ENCODE peak calls at places on chromosomes 3 and 15, in four cellular contexts. One of them, this sample, is unnamed.

GRCh38 chr3:62049033-62049432 is 324.3 kb downstream of the FEZF2 start:
- DNase-seq in esophagus muscularis mucosa: no peak
- DNase-seq in fibroblast of lung: peak; percentile 75
- DNase-seq in heart left ventricle: no peak
- DNase-seq in this sample: no peak

GRCh38 chr3:123743121-123743520 is 141.0 kb downstream of the MYLK start:
- DNase-seq in fibroblast of lung: peak; percentile 28
- DNase-seq in esophagus muscularis mucosa: no peak
- DNase-seq in heart left ventricle: no peak
- DNase-seq in this sample: no peak

GRCh38 chr3:178060406-178060805 is 475.8 kb upstream of the KCNMB2 start:
- DNase-seq in esophagus muscularis mucosa: no peak
- DNase-seq in fibroblast of lung: peak; percentile 35
- DNase-seq in heart left ventricle: no peak
- DNase-seq in this sample: peak; percentile 48

GRCh38 chr3:19901918-19902317 is 32.1 kb downstream of the EFHB start:
- DNase-seq in esophagus muscularis mucosa: no peak
- DNase-seq in heart left ventricle: no peak
- DNase-seq in fibroblast of lung: no peak
- DNase-seq in this sample: no peak

GRCh38 chr15:47961401-47962090 is 159.2 kb upstream of the SLC24A5 start:
- DNase-seq in heart left ventricle: no peak
- DNase-seq in esophagus muscularis mucosa: no peak
- DNase-seq in fibroblast of lung: no peak
- DNase-seq in this sample: no peak

GRCh38 chr3:39962566-39962965 is 153.2 kb downstream of the MYRIP start:
- DNase-seq in heart left ventricle: no peak
- DNase-seq in esophagus muscularis mucosa: no peak
- DNase-seq in fibroblast of lung: peak; percentile 14
- DNase-seq in this sample: no peak

GRCh38 chr3:194953291-194953690 is 267.6 kb downstream of the FAM43A start:
- DNase-seq in heart left ventricle: no peak
- DNase-seq in fibroblast of lung: no peak
- DNase-seq in esophagus muscularis mucosa: no peak
- DNase-seq in this sample: no peak

GRCh38 chr3:39961404-39961693 is 151.9 kb downstream of the MYRIP start:
- DNase-seq in fibroblast of lung: no peak
- DNase-seq in esophagus muscularis mucosa: no peak
- DNase-seq in heart left ventricle: no peak
- DNase-seq in this sample: no peak

GRCh38 chr15:97196066-97197027 is 764.2 kb upstream of the ARRDC4 start:
- DNase-seq in heart left ventricle: no peak
- DNase-seq in fibroblast of lung: no peak
- DNase-seq in esophagus muscularis mucosa: no peak
- DNase-seq in this sample: no peak

GRCh38 chr15:40451497-40452158 is 10.9 kb downstream of the BAHD1 start:
- DNase-seq in fibroblast of lung: no peak
- DNase-seq in esophagus muscularis mucosa: no peak
- DNase-seq in heart left ventricle: no peak
- DNase-seq in this sample: no peak

GRCh38 chr3:35761311-35761710 is 122.0 kb downstream of the ARPP21 start:
- DNase-seq in esophagus muscularis mucosa: no peak
- DNase-seq in fibroblast of lung: no peak
- DNase-seq in heart left ventricle: no peak
- DNase-seq in this sample: no peak

GRCh38 chr3:74447221-74447620 is 167.2 kb downstream of the CNTN3 start:
- DNase-seq in heart left ventricle: no peak
- DNase-seq in fibroblast of lung: no peak
- DNase-seq in esophagus muscularis mucosa: no peak
- DNase-seq in this sample: no peak

GRCh38 chr3:8113649-8114048 is 388.0 kb upstream of the LMCD1 start:
- DNase-seq in heart left ventricle: no peak
- DNase-seq in esophagus muscularis mucosa: no peak
- DNase-seq in fibroblast of lung: no peak
- DNase-seq in this sample: no peak

GRCh38 chr3:58291671-58292338 is 14.2 kb upstream of the RPP14 start:
- DNase-seq in heart left ventricle: no peak
- DNase-seq in fibroblast of lung: no peak
- DNase-seq in esophagus muscularis mucosa: no peak
- DNase-seq in this sample: no peak

GRCh38 chr3:37290551-37290950 is 116.2 kb upstream of the LRRFIP2 start:
- DNase-seq in fibroblast of lung: peak; percentile 80
- DNase-seq in esophagus muscularis mucosa: no peak
- DNase-seq in heart left ventricle: no peak
- DNase-seq in this sample: peak; percentile 34

GRCh38 chr3:185822221-185822956 is 2.5 kb downstream of the IGF2BP2 start:
- DNase-seq in esophagus muscularis mucosa: no peak
- DNase-seq in heart left ventricle: no peak
- DNase-seq in fibroblast of lung: peak; percentile 76
- DNase-seq in this sample: no peak

GRCh38 chr3:143901105-143901504 is 52.8 kb upstream of the SLC9A9 start:
- DNase-seq in esophagus muscularis mucosa: no peak
- DNase-seq in heart left ventricle: no peak
- DNase-seq in fibroblast of lung: peak; percentile 80
- DNase-seq in this sample: peak; percentile 24

GRCh38 chr3:147513785-147514184 is 104.6 kb downstream of the ZIC1 start:
- DNase-seq in heart left ventricle: no peak
- DNase-seq in fibroblast of lung: no peak
- DNase-seq in esophagus muscularis mucosa: no peak
- DNase-seq in this sample: no peak

GRCh38 chr15:30999729-31000128 is 8.3 kb upstream of the MTMR10 start:
- DNase-seq in esophagus muscularis mucosa: no peak
- DNase-seq in fibroblast of lung: no peak
- DNase-seq in heart left ventricle: no peak
- DNase-seq in this sample: no peak

GRCh38 chr15:53482055-53482454 is 277.4 kb downstream of the WDR72 start:
- DNase-seq in fibroblast of lung: no peak
- DNase-seq in heart left ventricle: no peak
- DNase-seq in esophagus muscularis mucosa: peak; percentile 31
- DNase-seq in this sample: no peak

GRCh38 chr15:83207622-83208356 is at the start of gene HDGFL3:
- DNase-seq in esophagus muscularis mucosa: no peak
- DNase-seq in fibroblast of lung: peak; percentile 60
- DNase-seq in heart left ventricle: peak; percentile 69
- DNase-seq in this sample: no peak

GRCh38 chr3:152968388-152969024 is 133.6 kb downstream of the P2RY1 start:
- DNase-seq in fibroblast of lung: peak; percentile 44
- DNase-seq in esophagus muscularis mucosa: no peak
- DNase-seq in heart left ventricle: no peak
- DNase-seq in this sample: no peak

GRCh38 chr3:10500717-10501663 is 4.4 kb downstream of the ATP2B2 start:
- DNase-seq in fibroblast of lung: no peak
- DNase-seq in esophagus muscularis mucosa: no peak
- DNase-seq in heart left ventricle: no peak
- DNase-seq in this sample: no peak

GRCh38 chr15:70512772-70513362 is 250.5 kb downstream of the UACA start:
- DNase-seq in heart left ventricle: no peak
- DNase-seq in fibroblast of lung: peak; percentile 43
- DNase-seq in esophagus muscularis mucosa: no peak
- DNase-seq in this sample: no peak

GRCh38 chr3:195237981-195238625 is 32.9 kb downstream of the XXYLT1 start:
- DNase-seq in fibroblast of lung: no peak
- DNase-seq in esophagus muscularis mucosa: peak; percentile 50
- DNase-seq in heart left ventricle: no peak
- DNase-seq in this sample: no peak

GRCh38 chr3:101988591-101988990 is 139.3 kb downstream of the NFKBIZ start:
- DNase-seq in fibroblast of lung: no peak
- DNase-seq in heart left ventricle: no peak
- DNase-seq in esophagus muscularis mucosa: no peak
- DNase-seq in this sample: no peak

GRCh38 chr3:46954178-46954577 is 22.4 kb downstream of the CCDC12 start:
- DNase-seq in esophagus muscularis mucosa: no peak
- DNase-seq in fibroblast of lung: no peak
- DNase-seq in heart left ventricle: no peak
- DNase-seq in this sample: no peak

GRCh38 chr3:46952813-46953212 is 23.7 kb downstream of the CCDC12 start:
- DNase-seq in fibroblast of lung: no peak
- DNase-seq in heart left ventricle: no peak
- DNase-seq in esophagus muscularis mucosa: no peak
- DNase-seq in this sample: no peak

GRCh38 chr3:46955157-46955556 is 21.4 kb downstream of the CCDC12 start:
- DNase-seq in heart left ventricle: no peak
- DNase-seq in fibroblast of lung: no peak
- DNase-seq in esophagus muscularis mucosa: no peak
- DNase-seq in this sample: no peak

GRCh38 chr3:46955801-46956259 is 20.7 kb downstream of the CCDC12 start:
- DNase-seq in esophagus muscularis mucosa: no peak
- DNase-seq in heart left ventricle: no peak
- DNase-seq in fibroblast of lung: no peak
- DNase-seq in this sample: no peak

GRCh38 chr3:46953265-46954010 is 23.1 kb downstream of the CCDC12 start:
- DNase-seq in fibroblast of lung: no peak
- DNase-seq in esophagus muscularis mucosa: no peak
- DNase-seq in heart left ventricle: no peak
- DNase-seq in this sample: no peak
- H3K4me3 ChIP-seq in fibroblast of lung: no peak overlapping the region
- H3K4me3 ChIP-seq in esophagus muscularis mucosa: no peak overlapping the region
- H3K4me3 ChIP-seq in heart left ventricle: no peak overlapping the region
- H3K4me3 ChIP-seq in this sample: no peak overlapping the region

DNA sequence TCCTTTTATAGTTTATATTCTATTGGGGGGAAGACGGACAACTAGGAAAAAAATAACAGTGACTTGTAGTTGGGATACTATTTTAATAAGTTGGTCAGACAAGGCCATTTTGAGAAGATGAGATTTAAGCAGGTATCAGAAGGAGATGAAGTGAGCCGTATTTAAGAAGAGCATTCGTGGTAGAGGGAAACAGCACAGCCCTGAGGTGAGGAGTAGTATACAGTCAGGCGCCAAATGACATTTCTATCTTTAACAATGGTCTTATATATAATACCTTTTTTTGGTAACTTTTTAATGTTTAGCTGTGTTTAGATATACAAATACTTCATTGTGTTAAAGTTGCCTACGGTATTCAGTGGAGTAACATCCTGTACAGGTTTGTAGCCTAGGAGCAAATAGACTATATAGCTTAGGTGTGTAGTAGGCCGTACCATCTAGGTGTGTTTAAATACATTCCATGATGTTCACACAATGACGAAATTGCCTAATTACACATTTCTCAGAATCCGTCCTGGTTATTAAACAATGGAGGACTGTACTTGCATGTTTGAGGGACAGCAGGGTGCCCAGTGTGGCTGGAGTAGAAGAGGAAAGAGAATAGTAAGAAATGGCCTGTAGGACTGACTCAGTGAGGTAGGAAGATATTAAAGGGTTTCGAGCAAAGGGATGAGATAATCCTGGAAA is 1.6 kb downstream of the NKTR start:
- DNase-seq in fibroblast of lung: peak; percentile 7
- DNase-seq in esophagus muscularis mucosa: no peak
- DNase-seq in heart left ventricle: no peak
- DNase-seq in this sample: no peak
- TF ChIP-seq CTCF in fibroblast of lung: no peak
- TF ChIP-seq CTCF in esophagus muscularis mucosa: no peak
- TF ChIP-seq CTCF in heart left ventricle: peak; percentile 8
- TF ChIP-seq CTCF in this sample: peak; percentile 39

GRCh38 chr3:169509780-169510179 is 153.7 kb downstream of the MECOM start:
- DNase-seq in fibroblast of lung: no peak
- DNase-seq in heart left ventricle: no peak
- DNase-seq in esophagus muscularis mucosa: no peak
- DNase-seq in this sample: no peak

GRCh38 chr3:169512991-169513390 is 150.5 kb downstream of the MECOM start:
- DNase-seq in esophagus muscularis mucosa: no peak
- DNase-seq in fibroblast of lung: no peak
- DNase-seq in heart left ventricle: no peak
- DNase-seq in this sample: no peak

GRCh38 chr3:169508426-169508825 is 155.1 kb downstream of the MECOM start:
- DNase-seq in esophagus muscularis mucosa: no peak
- DNase-seq in fibroblast of lung: no peak
- DNase-seq in heart left ventricle: no peak
- DNase-seq in this sample: no peak

GRCh38 chr3:169510378-169510777 is 153.1 kb downstream of the MECOM start:
- DNase-seq in heart left ventricle: no peak
- DNase-seq in fibroblast of lung: no peak
- DNase-seq in esophagus muscularis mucosa: no peak
- DNase-seq in this sample: no peak

GRCh38 chr3:169509359-169509758 is 154.2 kb downstream of the MECOM start:
- DNase-seq in heart left ventricle: no peak
- DNase-seq in esophagus muscularis mucosa: no peak
- DNase-seq in fibroblast of lung: no peak
- DNase-seq in this sample: no peak
- H3K4me3 ChIP-seq in heart left ventricle: no peak overlapping the region
- H3K4me3 ChIP-seq in esophagus muscularis mucosa: no peak overlapping the region
- H3K4me3 ChIP-seq in fibroblast of lung: no peak overlapping the region
- H3K4me3 ChIP-seq in this sample: no peak overlapping the region

GRCh38 chr3:151660890-151661289 is 72.8 kb upstream of the AADACL2 start:
- DNase-seq in fibroblast of lung: no peak
- DNase-seq in heart left ventricle: no peak
- DNase-seq in esophagus muscularis mucosa: no peak
- DNase-seq in this sample: no peak
- TF ChIP-seq CTCF in fibroblast of lung: no peak
- TF ChIP-seq CTCF in heart left ventricle: peak; percentile 21
- TF ChIP-seq CTCF in esophagus muscularis mucosa: peak; percentile 14
- TF ChIP-seq CTCF in this sample: peak; percentile 13

GRCh38 chr3:98735296-98735695 is 27.8 kb upstream of the ST3GAL6 start:
- DNase-seq in heart left ventricle: no peak
- DNase-seq in fibroblast of lung: no peak
- DNase-seq in esophagus muscularis mucosa: no peak
- DNase-seq in this sample: no peak

GRCh38 chr3:98734311-98734710 is 28.8 kb upstream of the ST3GAL6 start:
- DNase-seq in heart left ventricle: no peak
- DNase-seq in esophagus muscularis mucosa: no peak
- DNase-seq in fibroblast of lung: no peak
- DNase-seq in this sample: no peak

GRCh38 chr3:98735761-98736269 is 27.3 kb upstream of the ST3GAL6 start:
- DNase-seq in heart left ventricle: no peak
- DNase-seq in fibroblast of lung: peak; percentile 12
- DNase-seq in esophagus muscularis mucosa: no peak
- DNase-seq in this sample: no peak

GRCh38 chr3:98733778-98734281 is 29.3 kb upstream of the ST3GAL6 start:
- DNase-seq in fibroblast of lung: peak; percentile 20
- DNase-seq in esophagus muscularis mucosa: no peak
- DNase-seq in heart left ventricle: no peak
- DNase-seq in this sample: no peak

GRCh38 chr3:98734737-98735136 is 28.4 kb upstream of the ST3GAL6 start:
- DNase-seq in esophagus muscularis mucosa: no peak
- DNase-seq in heart left ventricle: no peak
- DNase-seq in fibroblast of lung: peak; percentile 62
- DNase-seq in this sample: no peak
- H3K4me3 ChIP-seq in esophagus muscularis mucosa: no peak overlapping the region
- H3K4me3 ChIP-seq in heart left ventricle: peak overlapping the region; percentile 92
- H3K4me3 ChIP-seq in fibroblast of lung: no peak overlapping the region
- H3K4me3 ChIP-seq in this sample: no peak overlapping the region

DNA sequence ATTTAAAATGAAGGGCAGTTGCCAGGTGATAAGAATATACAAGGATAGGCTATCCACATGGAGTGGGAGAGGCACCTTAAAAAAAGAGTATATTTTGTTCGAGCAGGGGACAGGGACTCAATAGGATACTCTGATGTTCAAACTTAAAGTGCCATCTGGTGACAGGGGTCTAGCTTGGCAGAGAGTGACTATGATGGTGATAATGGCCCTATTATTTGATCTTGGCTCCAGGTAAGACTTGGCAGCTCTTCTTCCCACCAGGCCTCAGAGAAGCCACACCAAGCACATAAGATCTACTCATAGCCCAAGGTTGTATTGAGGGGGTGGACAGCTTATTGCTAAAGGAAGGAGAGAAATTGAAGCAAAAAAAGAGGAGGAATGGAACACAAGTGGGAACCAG is 109.0 kb upstream of the MANF start:
- DNase-seq in heart left ventricle: no peak
- DNase-seq in esophagus muscularis mucosa: no peak
- DNase-seq in fibroblast of lung: no peak
- DNase-seq in this sample: no peak
- TF ChIP-seq CTCF in heart left ventricle: no peak
- TF ChIP-seq CTCF in esophagus muscularis mucosa: no peak
- TF ChIP-seq CTCF in fibroblast of lung: no peak
- TF ChIP-seq CTCF in this sample: no peak

GRCh38 chr3:175358935-175359334 is 499.8 kb downstream of the NAALADL2 start:
- DNase-seq in esophagus muscularis mucosa: no peak
- DNase-seq in fibroblast of lung: no peak
- DNase-seq in heart left ventricle: no peak
- DNase-seq in this sample: no peak
- H3K4me3 ChIP-seq in esophagus muscularis mucosa: no peak overlapping the region
- H3K4me3 ChIP-seq in fibroblast of lung: no peak overlapping the region
- H3K4me3 ChIP-seq in heart left ventricle: no peak overlapping the region
- H3K4me3 ChIP-seq in this sample: no peak overlapping the region

This sample was measured in AG04450.